ENCODE peak calls at places on chromosomes 13 and 19, in five cellular contexts. One of them, this sample, is unnamed.

GRCh38 chr19:28839455-28839854 is 373.5 kb downstream of the UQCRFS1 start:
- DNase-seq in keratinocyte: no peak
- DNase-seq in AG04450: no peak
- DNase-seq in activated CD4-positive, alpha-beta memory T cell treated with anti-CD3 and anti-CD28 coated beads, Interleukin-2, amount 10 ng/mL, durations not matched to agents 7 days and 5 days: no peak
- DNase-seq in H9: no peak
- DNase-seq in this sample: no peak

GRCh38 chr19:7500811-7501450 is 12.1 kb upstream of the PEX11G start:
- DNase-seq in keratinocyte: no peak
- DNase-seq in AG04450: no peak
- DNase-seq in activated CD4-positive, alpha-beta memory T cell treated with anti-CD3 and anti-CD28 coated beads, Interleukin-2, amount 10 ng/mL, durations not matched to agents 7 days and 5 days: peak
- DNase-seq in H9: peak
- DNase-seq in this sample: peak

GRCh38 chr19:1590641-1591397 is 1.8 kb downstream of the MBD3 start:
- DNase-seq in keratinocyte: no peak
- DNase-seq in AG04450: no peak
- DNase-seq in activated CD4-positive, alpha-beta memory T cell treated with anti-CD3 and anti-CD28 coated beads, Interleukin-2, amount 10 ng/mL, durations not matched to agents 7 days and 5 days: peak
- DNase-seq in H9: peak
- DNase-seq in this sample: peak

GRCh38 chr13:34864650-34865049 is 77.4 kb upstream of the NBEA start:
- DNase-seq in keratinocyte: no peak
- DNase-seq in AG04450: no peak
- DNase-seq in activated CD4-positive, alpha-beta memory T cell treated with anti-CD3 and anti-CD28 coated beads, Interleukin-2, amount 10 ng/mL, durations not matched to agents 7 days and 5 days: no peak
- DNase-seq in H9: no peak
- DNase-seq in this sample: no peak

GRCh38 chr19:15250635-15250993 is 18.4 kb upstream of the EPHX3 start:
- DNase-seq in keratinocyte: no peak
- DNase-seq in AG04450: no peak
- DNase-seq in activated CD4-positive, alpha-beta memory T cell treated with anti-CD3 and anti-CD28 coated beads, Interleukin-2, amount 10 ng/mL, durations not matched to agents 7 days and 5 days: no peak
- DNase-seq in H9: no peak
- DNase-seq in this sample: no peak

GRCh38 chr19:7646426-7646700 is 9.5 kb downstream of the STXBP2 start:
- DNase-seq in keratinocyte: no peak
- DNase-seq in AG04450: no peak
- DNase-seq in activated CD4-positive, alpha-beta memory T cell treated with anti-CD3 and anti-CD28 coated beads, Interleukin-2, amount 10 ng/mL, durations not matched to agents 7 days and 5 days: no peak
- DNase-seq in H9: no peak
- DNase-seq in this sample: no peak

GRCh38 chr19:6452223-6452614 is 7.4 kb downstream of the SLC25A23 start:
- DNase-seq in keratinocyte: no peak
- DNase-seq in AG04450: no peak
- DNase-seq in activated CD4-positive, alpha-beta memory T cell treated with anti-CD3 and anti-CD28 coated beads, Interleukin-2, amount 10 ng/mL, durations not matched to agents 7 days and 5 days: no peak
- DNase-seq in H9: no peak
- DNase-seq in this sample: no peak

GRCh38 chr19:17311455-17312248 is 2.3 kb downstream of the DDA1 start:
- DNase-seq in keratinocyte: no peak
- DNase-seq in AG04450: no peak
- DNase-seq in activated CD4-positive, alpha-beta memory T cell treated with anti-CD3 and anti-CD28 coated beads, Interleukin-2, amount 10 ng/mL, durations not matched to agents 7 days and 5 days: no peak
- DNase-seq in H9: no peak
- DNase-seq in this sample: peak

GRCh38 chr13:90105881-90106496 is 1241.5 kb upstream of the MIR17HG start:
- DNase-seq in keratinocyte: no peak
- DNase-seq in AG04450: no peak
- DNase-seq in activated CD4-positive, alpha-beta memory T cell treated with anti-CD3 and anti-CD28 coated beads, Interleukin-2, amount 10 ng/mL, durations not matched to agents 7 days and 5 days: no peak
- DNase-seq in H9: no peak
- DNase-seq in this sample: no peak

GRCh38 chr13:96958286-96958891 is 35.9 kb downstream of the OXGR1 start:
- DNase-seq in keratinocyte: no peak
- DNase-seq in AG04450: no peak
- DNase-seq in activated CD4-positive, alpha-beta memory T cell treated with anti-CD3 and anti-CD28 coated beads, Interleukin-2, amount 10 ng/mL, durations not matched to agents 7 days and 5 days: no peak
- DNase-seq in H9: no peak
- DNase-seq in this sample: no peak

GRCh38 chr19:44925114-44925891 is 10.9 kb downstream of the APOC1 start:
- DNase-seq in keratinocyte: no peak
- DNase-seq in AG04450: no peak
- DNase-seq in activated CD4-positive, alpha-beta memory T cell treated with anti-CD3 and anti-CD28 coated beads, Interleukin-2, amount 10 ng/mL, durations not matched to agents 7 days and 5 days: no peak
- DNase-seq in H9: no peak
- DNase-seq in this sample: no peak

GRCh38 chr13:24050292-24050711 is 110.2 kb upstream of the SPATA13 start:
- DNase-seq in keratinocyte: no peak
- DNase-seq in AG04450: no peak
- DNase-seq in activated CD4-positive, alpha-beta memory T cell treated with anti-CD3 and anti-CD28 coated beads, Interleukin-2, amount 10 ng/mL, durations not matched to agents 7 days and 5 days: no peak
- DNase-seq in H9: no peak
- DNase-seq in this sample: no peak

GRCh38 chr19:46660008-46660517 is 919 bp downstream of the DACT3 start:
- DNase-seq in keratinocyte: no peak
- DNase-seq in AG04450: no peak
- DNase-seq in activated CD4-positive, alpha-beta memory T cell treated with anti-CD3 and anti-CD28 coated beads, Interleukin-2, amount 10 ng/mL, durations not matched to agents 7 days and 5 days: no peak
- DNase-seq in H9: peak
- DNase-seq in this sample: peak

GRCh38 chr13:48860369-48860768 is 115.3 kb upstream of the FNDC3A start:
- DNase-seq in keratinocyte: no peak
- DNase-seq in AG04450: no peak
- DNase-seq in activated CD4-positive, alpha-beta memory T cell treated with anti-CD3 and anti-CD28 coated beads, Interleukin-2, amount 10 ng/mL, durations not matched to agents 7 days and 5 days: no peak
- DNase-seq in H9: no peak
- DNase-seq in this sample: no peak

GRCh38 chr13:105702441-105702840 is 833.0 kb downstream of the EFNB2 start:
- DNase-seq in keratinocyte: no peak
- DNase-seq in AG04450: no peak
- DNase-seq in activated CD4-positive, alpha-beta memory T cell treated with anti-CD3 and anti-CD28 coated beads, Interleukin-2, amount 10 ng/mL, durations not matched to agents 7 days and 5 days: no peak
- DNase-seq in H9: no peak
- DNase-seq in this sample: no peak

GRCh38 chr19:2495651-2496316 is 19.9 kb downstream of the GADD45B start:
- DNase-seq in keratinocyte: no peak
- DNase-seq in AG04450: no peak
- DNase-seq in activated CD4-positive, alpha-beta memory T cell treated with anti-CD3 and anti-CD28 coated beads, Interleukin-2, amount 10 ng/mL, durations not matched to agents 7 days and 5 days: no peak
- DNase-seq in H9: no peak
- DNase-seq in this sample: peak

This sample was measured in islet precursor cell.